ENCODE peak calls at places on chromosomes 1 and 21, in six cellular contexts. Q, O, M, G, V and F are unnamed samples.

GRCh38 chr21:39620856-39621255 is 8.1 kb downstream of the B3GALT5 start:
- DNase-seq in Q (no peak), O (no peak), M (no peak), G (no peak), V (no peak), F (no peak)

GRCh38 chr21:28253378-28253777 is 739.3 kb downstream of the LTN1 start:
- DNase-seq in Q (no peak), O (no peak), M (peak; percentile 57), G (no peak), V (no peak), F (no peak)

GRCh38 chr1:83882906-83883305 is 116.0 kb downstream of the TTLL7 start:
- DNase-seq in Q (no peak), O (no peak), M (peak; percentile 43), G (no peak), V (no peak), F (no peak)

GRCh38 chr1:234608026-234608719 is 1.8 kb downstream of the IRF2BP2 start:
- DNase-seq in Q (peak; percentile 73), O (peak; percentile 72), M (peak; percentile 94), G (peak; percentile 31), V (peak; percentile 83), F (peak; percentile 72)

GRCh38 chr1:23478896-23479790 is 4.8 kb downstream of the ASAP3 start:
- DNase-seq in Q (no peak), O (no peak), M (peak; percentile 84), G (no peak), V (no peak), F (no peak)

GRCh38 chr21:46191257-46191685 is 7.0 kb upstream of the SPATC1L start:
- DNase-seq in Q (no peak), O (no peak), M (peak; percentile 81), G (no peak), V (no peak), F (no peak)

GRCh38 chr1:228008391-228009115 is 1.8 kb downstream of the WNT3A start:
- DNase-seq in Q (no peak), O (no peak), M (no peak), G (no peak), V (no peak), F (no peak)

GRCh38 chr21:37232274-37233018 is 34.7 kb downstream of the VPS26C start:
- DNase-seq in Q (no peak), O (no peak), M (no peak), G (no peak), V (no peak), F (no peak)

GRCh38 chr21:34771512-34772028 is 102.8 kb downstream of the CLIC6 start:
- DNase-seq in Q (no peak), O (no peak), M (peak; percentile 85), G (no peak), V (no peak), F (no peak)

GRCh38 chr21:43277481-43278351 is 108.9 kb downstream of the CRYAA start:
- DNase-seq in Q (peak; percentile 37), O (no peak), M (no peak), G (no peak), V (no peak), F (no peak)

GRCh38 chr1:168826269-168826668 is 97.3 kb upstream of the DPT start:
- DNase-seq in Q (no peak), O (no peak), M (no peak), G (no peak), V (no peak), F (no peak)

GRCh38 chr1:150017206-150017750 is 6.8 kb upstream of the OTUD7B start:
- DNase-seq in Q (no peak), O (no peak), M (no peak), G (no peak), V (no peak), F (no peak)

GRCh38 chr1:63984891-63985290 is 211.1 kb downstream of the ROR1 start:
- DNase-seq in Q (no peak), O (no peak), M (peak; percentile 35), G (no peak), V (no peak), F (no peak)

GRCh38 chr1:172417552-172417951 is 2.9 kb upstream of the C1orf105 start:
- DNase-seq in Q (peak; percentile 87), O (no peak), M (no peak), G (no peak), V (no peak), F (no peak)

GRCh38 chr1:41810446-41810845 is 108.3 kb downstream of the HIVEP3 start:
- DNase-seq in Q (no peak), O (peak; percentile 47), M (peak; percentile 67), G (no peak), V (peak; percentile 42), F (no peak)

GRCh38 chr21:17903029-17903806 is 84.1 kb upstream of the C21orf91 start:
- DNase-seq in Q (no peak), O (no peak), M (peak; percentile 62), G (no peak), V (peak; percentile 57), F (no peak)

GRCh38 chr1:19819701-19820100 is 4.6 kb upstream of the RNF186 start:
- DNase-seq in Q (no peak), O (no peak), M (no peak), G (no peak), V (no peak), F (no peak)

GRCh38 chr1:229531326-229531725 is 23.2 kb upstream of the NUP133 start:
- DNase-seq in Q (no peak), O (no peak), M (no peak), G (no peak), V (no peak), F (no peak)

GRCh38 chr1:85849660-85850059 is 141.4 kb upstream of the ZNHIT6 start:
- DNase-seq in Q (no peak), O (no peak), M (no peak), G (no peak), V (no peak), F (no peak)

GRCh38 chr21:45060089-45060488 is 14.3 kb upstream of the ADARB1 start:
- DNase-seq in Q (no peak), O (no peak), M (no peak), G (no peak), V (no peak), F (no peak)

GRCh38 chr1:54543729-54544496 is 4.1 kb upstream of the ACOT11 start:
- DNase-seq in Q (peak; percentile 34), O (no peak), M (peak; percentile 37), G (no peak), V (no peak), F (no peak)

GRCh38 chr1:44596511-44596910 is 77.8 kb downstream of the TMEM53 start:
- DNase-seq in Q (no peak), O (no peak), M (peak; percentile 25), G (no peak), V (no peak), F (no peak)

GRCh38 chr1:97034651-97035050 is 313.1 kb downstream of the PTBP2 start:
- DNase-seq in Q (no peak), O (no peak), M (no peak), G (no peak), V (no peak), F (no peak)

GRCh38 chr1:3717041-3717714 is 35.1 kb upstream of the CCDC27 start:
- DNase-seq in Q (no peak), O (no peak), M (no peak), G (no peak), V (no peak), F (no peak)

GRCh38 chr1:55893155-55893554 is 678.0 kb upstream of the USP24 start:
- DNase-seq in Q (no peak), O (no peak), M (peak; percentile 62), G (no peak), V (no peak), F (no peak)

GRCh38 chr1:93661829-93662474 is 19.7 kb downstream of the BCAR3 start:
- DNase-seq in Q (no peak), O (no peak), M (peak; percentile 93), G (no peak), V (no peak), F (no peak)

GRCh38 chr21:44701541-44701940 is 4.6 kb downstream of the KRTAP10-12 start:
- DNase-seq in Q (no peak), O (no peak), M (no peak), G (no peak), V (no peak), F (no peak)

GRCh38 chr1:225827076-225827475 is 17.2 kb downstream of the EPHX1 start:
- DNase-seq in Q (no peak), O (no peak), M (no peak), G (no peak), V (no peak), F (no peak)

GRCh38 chr1:186337554-186337953 is 37.5 kb downstream of the TPR start:
- DNase-seq in Q (no peak), O (no peak), M (no peak), G (no peak), V (no peak), F (no peak)

GRCh38 chr21:25963186-25963585 is 207.4 kb downstream of the APP start:
- DNase-seq in Q (no peak), O (no peak), M (peak; percentile 54), G (no peak), V (no peak), F (no peak)

GRCh38 chr1:221670081-221670480 is 71.8 kb downstream of the DUSP10 start:
- DNase-seq in Q (no peak), O (no peak), M (peak; percentile 56), G (no peak), V (no peak), F (no peak)

GRCh38 chr1:33814166-33814565 is 49.7 kb upstream of the HMGB4 start:
- DNase-seq in Q (no peak), O (no peak), M (peak; percentile 45), G (no peak), V (no peak), F (no peak)

GRCh38 chr1:224065455-224065854 is 48.5 kb upstream of the FBXO28 start:
- DNase-seq in Q (no peak), O (no peak), M (peak; percentile 14), G (no peak), V (no peak), F (no peak)